ENCODE peak calls at places on chromosomes 16 and 17, in eight cellular contexts. E is body of pancreas, K is heart right ventricle, A is right atrium auricular region, N is iPS DF 6.9, Y is Karpas-422, H is GM12865, L is fibroblast of the aortic adventitia. M is an unnamed sample.

GRCh38 chr17:8273884-8274444 is 14.5 kb upstream of the RANGRF start:
- DNase-seq in E (peak; percentile 42), K (no peak), A (no peak), N (no peak), Y (no peak), H (no peak), L (no peak), M (no peak)

GRCh38 chr17:42214156-42214555 is 19.9 kb upstream of the GHDC start:
- DNase-seq in E (no peak), K (no peak), A (no peak), N (no peak), Y (no peak), H (no peak), L (no peak), M (no peak)

GRCh38 chr17:80104321-80104955 is 3.1 kb downstream of the GAA start:
- DNase-seq in E (no peak), K (no peak), A (no peak), N (no peak), Y (no peak), H (no peak), L (peak; percentile 21), M (no peak)

GRCh38 chr17:57666198-57666870 is 78.8 kb downstream of the CCDC182 start:
- DNase-seq in E (no peak), K (peak; percentile 1), A (no peak), N (no peak), Y (no peak), H (no peak), L (no peak), M (peak; percentile 52)

GRCh38 chr16:73058616-73059409 is 10.9 kb upstream of the ZFHX3 start:
- DNase-seq in E (peak; percentile 62), K (peak; percentile 40), A (no peak), N (no peak), Y (peak; percentile 74), H (peak; percentile 60), L (peak; percentile 63), M (no peak)

GRCh38 chr17:36072431-36073121 is 8.5 kb downstream of the CCL18 start:
- DNase-seq in E (peak; percentile 67), K (peak; percentile 59), A (no peak), N (peak; percentile 73), Y (peak; percentile 87), H (peak; percentile 81), L (peak; percentile 17), M (peak; percentile 28)

GRCh38 chr16:4260360-4260759 is 12.5 kb downstream of the TFAP4 start:
- DNase-seq in E (peak; percentile 97), K (no peak), A (no peak), N (no peak), Y (no peak), H (no peak), L (no peak), M (no peak)

GRCh38 chr17:81003711-81004335 is 12.2 kb downstream of the CHMP6 start:
- DNase-seq in E (no peak), K (no peak), A (no peak), N (no peak), Y (no peak), H (no peak), L (no peak), M (no peak)

GRCh38 chr17:69018687-69019086 is 42.0 kb downstream of the ABCA9 start:
- DNase-seq in E (no peak), K (no peak), A (no peak), N (no peak), Y (no peak), H (no peak), L (no peak), M (no peak)

GRCh38 chr17:1060991-1061390 is 64.1 kb downstream of the TIMM22 start:
- DNase-seq in E (peak; percentile 50), K (no peak), A (peak; percentile 67), N (no peak), Y (no peak), H (peak; percentile 37), L (peak; percentile 85), M (no peak)

GRCh38 chr16:2372684-2373083 is 32.2 kb upstream of the ABCA3 start:
- DNase-seq in E (no peak), K (no peak), A (no peak), N (no peak), Y (no peak), H (no peak), L (no peak), M (no peak)

GRCh38 chr16:47061204-47061603 is 82.5 kb downstream of the NETO2 start:
- DNase-seq in E (no peak), K (no peak), A (no peak), N (no peak), Y (no peak), H (no peak), L (no peak), M (no peak)

GRCh38 chr17:48494335-48494734 is 36.5 kb downstream of the HOXB1 start:
- DNase-seq in E (no peak), K (no peak), A (no peak), N (no peak), Y (no peak), H (no peak), L (peak; percentile 88), M (no peak)

GRCh38 chr17:33522623-33523022 is 229.5 kb upstream of the ASIC2 start:
- DNase-seq in E (no peak), K (no peak), A (no peak), N (no peak), Y (no peak), H (no peak), L (no peak), M (no peak)

GRCh38 chr17:48513097-48513496 is 17.7 kb downstream of the HOXB1 start:
- DNase-seq in E (no peak), K (no peak), A (no peak), N (no peak), Y (no peak), H (peak; percentile 40), L (peak; percentile 17), M (peak; percentile 14)

GRCh38 chr16:29975134-29975538 is 1.5 kb downstream of the TAOK2 start:
- DNase-seq in E (no peak), K (no peak), A (no peak), N (no peak), Y (no peak), H (no peak), L (no peak), M (no peak)

GRCh38 chr17:20010099-20010863 is 1.1 kb downstream of the SPECC1 start:
- DNase-seq in E (peak; percentile 66), K (peak; percentile 32), A (peak; percentile 61), N (no peak), Y (no peak), H (peak; percentile 9), L (peak; percentile 70), M (no peak)

GRCh38 chr17:27471321-27472269 is 15.3 kb downstream of the KSR1 start:
- DNase-seq in E (no peak), K (no peak), A (no peak), N (no peak), Y (no peak), H (peak; percentile 96), L (no peak), M (no peak)

GRCh38 chr16:84485255-84486010 is 19.0 kb downstream of the MEAK7 start:
- DNase-seq in E (no peak), K (no peak), A (peak; percentile 23), N (no peak), Y (no peak), H (no peak), L (no peak), M (no peak)

GRCh38 chr17:82830249-82830661 is 9.6 kb downstream of the ZNF750 start:
- DNase-seq in E (peak; percentile 24), K (peak; percentile 81), A (peak; percentile 62), N (no peak), Y (no peak), H (no peak), L (peak; percentile 52), M (no peak)

GRCh38 chr16:11429823-11430222 is 84.6 kb downstream of the RMI2 start:
- DNase-seq in E (peak; percentile 28), K (no peak), A (no peak), N (no peak), Y (peak; percentile 19), H (no peak), L (no peak), M (no peak)

GRCh38 chr17:17567631-17568030 is 23.9 kb downstream of the PEMT start:
- DNase-seq in E (peak; percentile 86), K (peak; percentile 80), A (peak; percentile 77), N (no peak), Y (no peak), H (no peak), L (peak; percentile 79), M (no peak)

GRCh38 chr16:54286330-54287017 is at the start of gene IRX3:
- DNase-seq in E (peak; percentile 52), K (peak; percentile 92), A (peak; percentile 83), N (no peak), Y (no peak), H (no peak), L (peak; percentile 87), M (peak; percentile 91)
- H3K4me3 ChIP-seq in E (no peak within 1 kb of the TSS), K (peak within 1 kb of the TSS; percentile 76), A (peak within 1 kb of the TSS; percentile 61), N (peak within 1 kb of the TSS; percentile 72), Y (no peak within 1 kb of the TSS), H (no peak within 1 kb of the TSS), L (peak within 1 kb of the TSS; percentile 76), M (peak within 1 kb of the TSS; percentile 94)

GRCh38 chr17:49971848-49972485 is 3.0 kb downstream of the DLX4 start:
- DNase-seq in E (peak; percentile 24), K (no peak), A (no peak), N (no peak), Y (no peak), H (no peak), L (no peak), M (no peak)
- H3K4me3 ChIP-seq in E (no peak overlapping the region), K (peak overlapping the region; percentile 20), A (peak overlapping the region; percentile 27), N (no peak overlapping the region), Y (no peak overlapping the region), H (no peak overlapping the region), L (no peak overlapping the region), M (no peak overlapping the region)

DNA sequence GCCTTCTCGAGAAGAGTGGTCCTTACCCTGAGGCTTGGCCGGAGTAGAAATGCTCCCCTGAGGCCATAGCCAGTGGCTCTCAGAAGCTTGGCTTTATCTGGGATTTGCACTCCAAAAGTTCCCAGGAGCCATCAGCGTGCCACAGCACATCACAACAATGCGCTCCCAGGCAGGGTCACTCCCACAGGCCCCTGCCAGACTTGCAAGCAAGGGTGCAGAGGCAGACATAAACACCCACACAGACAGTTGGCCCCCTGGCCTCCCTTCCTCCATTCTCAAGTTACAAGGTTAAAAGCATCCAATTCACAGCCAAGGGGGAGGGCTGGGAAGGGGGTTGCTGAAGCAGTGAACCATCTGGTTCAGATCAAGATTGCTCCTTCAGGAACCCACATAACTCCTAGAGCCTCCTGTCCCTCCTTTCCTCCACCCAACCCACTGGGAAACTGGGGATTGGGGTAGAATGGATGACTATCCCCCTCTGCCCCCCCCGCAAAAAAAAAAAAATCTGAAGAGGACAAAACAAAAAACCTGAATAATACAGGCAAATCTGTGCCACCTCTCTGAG is 1.8 kb downstream of the ST3GAL2 start:
- DNase-seq in E (no peak), K (no peak), A (no peak), N (no peak), Y (peak; percentile 77), H (peak; percentile 41), L (peak; percentile 89), M (no peak)
- H3K4me3 ChIP-seq in E (no peak overlapping the region), K (peak overlapping the region; percentile 82), A (peak overlapping the region; percentile 84), N (no peak overlapping the region), Y (peak overlapping the region; percentile 96), H (peak overlapping the region; percentile 93), L (peak overlapping the region; percentile 91), M (no peak overlapping the region)

DNA sequence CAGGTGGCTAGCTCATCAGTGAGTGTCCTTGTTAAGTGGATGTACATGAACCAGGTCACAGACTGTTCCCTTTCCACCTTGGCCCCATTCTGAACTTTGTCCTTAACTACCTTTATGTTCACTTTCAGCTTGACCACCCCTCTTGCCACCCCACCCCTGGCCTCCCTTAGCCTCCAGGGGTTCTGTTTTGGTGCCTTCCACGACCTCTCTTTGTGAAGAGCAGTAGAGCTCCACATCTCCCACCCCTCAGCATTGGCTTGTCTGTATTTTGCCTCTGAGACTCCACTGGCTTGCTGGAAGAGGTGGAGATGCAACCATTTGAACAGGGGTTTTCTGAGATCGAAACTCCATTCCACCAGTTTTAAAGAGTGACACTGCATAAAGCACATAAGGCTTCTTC is 123.5 kb downstream of the RGS9 start:
- DNase-seq in E (no peak), K (no peak), A (no peak), N (no peak), Y (no peak), H (no peak), L (no peak), M (no peak)
- H3K4me3 ChIP-seq in E (no peak overlapping the region), K (no peak overlapping the region), A (no peak overlapping the region), N (no peak overlapping the region), Y (no peak overlapping the region), H (no peak overlapping the region), L (no peak overlapping the region), M (no peak overlapping the region)

M was measured in Jurkat, Clone E6-1.